ENCODE peak calls at places on chromosome 19, in six cellular contexts. C is NCI-H460, N is neural progenitor cell, Q is HFFc6, G is NT2/D1, P is fibroblast of mammary gland. M is an unnamed sample.

GRCh38 chr19:2385053-2385721 is 25.1 kb downstream of the TMPRSS9 start:
- DNase-seq in G (peak), Q (peak), C (peak), P (peak), N (peak), M (peak)

GRCh38 chr19:31127132-31127967 is 221.9 kb downstream of the TSHZ3 start:
- DNase-seq in N (no peak), G (no peak), Q (peak), P (peak), C (no peak), M (no peak)

GRCh38 chr19:13164370-13165090 is 14.3 kb downstream of the IER2 start:
- DNase-seq in N (peak), C (peak), G (peak), P (no peak), Q (no peak), M (peak)

GRCh38 chr19:46404884-46405658 is 8.3 kb downstream of the CCDC8 start:
- DNase-seq in Q (no peak), C (no peak), G (no peak), N (peak), P (peak), M (no peak)

GRCh38 chr19:55693336-55693974 is 18.4 kb downstream of the EPN1 start:
- DNase-seq in G (no peak), P (no peak), Q (no peak), C (no peak), N (no peak), M (no peak)

GRCh38 chr19:49851456-49852259 is 699 bp downstream of the PTOV1 start:
- DNase-seq in P (no peak), G (no peak), C (no peak), Q (no peak), N (peak), M (peak)

GRCh38 chr19:3950871-3951861 is 18.3 kb downstream of the NMRK2 start:
- DNase-seq in C (no peak), N (no peak), Q (no peak), G (no peak), P (no peak), M (no peak)

GRCh38 chr19:2455481-2456300 is 1.1 kb downstream of the LMNB2 start:
- DNase-seq in Q (no peak), G (no peak), C (no peak), N (peak), P (no peak), M (no peak)

GRCh38 chr19:2474232-2475017 is 1.5 kb upstream of the GADD45B start:
- DNase-seq in N (peak), P (peak), C (peak), G (peak), Q (peak), M (peak)

GRCh38 chr19:6045108-6045507 is 65.2 kb downstream of the RFX2 start:
- DNase-seq in G (no peak), C (no peak), N (no peak), P (no peak), Q (no peak), M (no peak)

GRCh38 chr19:32581704-32582164 is 744 bp downstream of the PDCD5 start:
- DNase-seq in P (peak), N (peak), G (no peak), Q (no peak), C (no peak), M (peak)

GRCh38 chr19:13008926-13009787 is 13.9 kb downstream of the NFIX start:
- DNase-seq in Q (no peak), G (no peak), P (peak), C (no peak), N (no peak), M (no peak)

GRCh38 chr19:35404879-35405622 is 34.2 kb downstream of the GPR42 start:
- DNase-seq in Q (peak), N (peak), P (peak), C (no peak), G (peak), M (no peak)

GRCh38 chr19:55368701-55369563 is 1.3 kb downstream of the IL11 start:
- DNase-seq in C (no peak), G (no peak), Q (peak), N (peak), P (peak), M (peak)

GRCh38 chr19:57620673-57621348 is 6.8 kb downstream of the ZNF134 start:
- DNase-seq in C (no peak), Q (peak), P (peak), G (no peak), N (no peak), M (no peak)

GRCh38 chr19:35476149-35476548 is 14.1 kb downstream of the KRTDAP start:
- DNase-seq in C (no peak), Q (no peak), N (peak), G (no peak), P (no peak), M (peak)